ENCODE peak calls at places on chromosomes 3 and 15, in ten cellular contexts. D, E, Z, Y, V, A, G, R, Q and L are unnamed samples.

GRCh38 chr15:89898628-89899302 is 5.0 kb upstream of the AP3S2 start:
- DNase-seq in D (peak), E (peak), Z (peak), Y (no peak), V (peak), A (no peak), G (peak), R (no peak), Q (peak), L (no peak)

GRCh38 chr15:27214032-27214431 is 243.1 kb downstream of the GABRG3 start:
- DNase-seq in D (no peak), E (no peak), Z (no peak), Y (no peak), V (no peak), A (no peak), G (no peak), R (no peak), Q (no peak), L (no peak)

GRCh38 chr3:116777181-116777840 is 67.7 kb downstream of the TUSC7 start:
- DNase-seq in D (no peak), E (no peak), Z (no peak), Y (no peak), V (no peak), A (no peak), G (no peak), R (no peak), Q (no peak), L (no peak)

GRCh38 chr3:55467099-55467498 is 20.0 kb downstream of the WNT5A start:
- DNase-seq in D (no peak), E (no peak), Z (no peak), Y (no peak), V (no peak), A (no peak), G (no peak), R (no peak), Q (no peak), L (no peak)

GRCh38 chr15:99906793-99907192 is 173.6 kb upstream of the LYSMD4 start:
- DNase-seq in D (no peak), E (no peak), Z (no peak), Y (no peak), V (no peak), A (no peak), G (no peak), R (no peak), Q (no peak), L (no peak)

GRCh38 chr15:67784057-67784781 is 41.1 kb upstream of the SKOR1 start:
- DNase-seq in D (no peak), E (no peak), Z (peak), Y (no peak), V (no peak), A (no peak), G (no peak), R (no peak), Q (no peak), L (peak)

GRCh38 chr3:89113887-89114840 is 6.7 kb downstream of the EPHA3 start:
- DNase-seq in D (peak), E (peak), Z (peak), Y (peak), V (no peak), A (peak), G (no peak), R (peak), Q (peak), L (no peak)

GRCh38 chr15:70164910-70165791 is 67.4 kb upstream of the TLE3 start:
- DNase-seq in D (peak), E (peak), Z (no peak), Y (no peak), V (no peak), A (no peak), G (no peak), R (no peak), Q (peak), L (no peak)

GRCh38 chr15:39551476-39551875 is 29.4 kb upstream of the THBS1 start:
- DNase-seq in D (no peak), E (no peak), Z (no peak), Y (no peak), V (no peak), A (no peak), G (no peak), R (no peak), Q (no peak), L (no peak)

GRCh38 chr3:51622868-51623267 is 48.2 kb upstream of the TEX264 start:
- DNase-seq in D (no peak), E (peak), Z (no peak), Y (no peak), V (no peak), A (no peak), G (no peak), R (no peak), Q (no peak), L (no peak)

GRCh38 chr3:98821072-98821471 is 57.9 kb downstream of the ST3GAL6 start:
- DNase-seq in D (no peak), E (no peak), Z (no peak), Y (no peak), V (no peak), A (no peak), G (no peak), R (no peak), Q (no peak), L (no peak)

GRCh38 chr15:28456476-28457395 is 76.0 kb downstream of the GOLGA8G start:
- DNase-seq in D (no peak), E (no peak), Z (no peak), Y (peak), V (no peak), A (no peak), G (no peak), R (no peak), Q (no peak), L (peak)

GRCh38 chr15:43526261-43526930 is 9.0 kb downstream of the MAP1A start:
- DNase-seq in D (no peak), E (no peak), Z (no peak), Y (no peak), V (no peak), A (no peak), G (no peak), R (no peak), Q (no peak), L (no peak)

GRCh38 chr3:23865595-23866396 is 51.0 kb downstream of the NKIRAS1 start:
- DNase-seq in D (peak), E (no peak), Z (peak), Y (no peak), V (peak), A (no peak), G (peak), R (no peak), Q (no peak), L (peak)

GRCh38 chr15:28027714-28028076 is 71.4 kb downstream of the OCA2 start:
- DNase-seq in D (no peak), E (no peak), Z (no peak), Y (no peak), V (no peak), A (no peak), G (no peak), R (no peak), Q (no peak), L (no peak)

GRCh38 chr15:58957101-58957973 is 23.9 kb upstream of the SLTM start:
- DNase-seq in D (peak), E (peak), Z (peak), Y (no peak), V (peak), A (peak), G (no peak), R (peak), Q (peak), L (peak)

GRCh38 chr3:143060906-143061305 is 58.7 kb upstream of the CHST2 start:
- DNase-seq in D (no peak), E (no peak), Z (no peak), Y (no peak), V (no peak), A (no peak), G (no peak), R (no peak), Q (no peak), L (no peak)

GRCh38 chr3:32321095-32321835 is 70.4 kb upstream of the CMTM7 start:
- DNase-seq in D (no peak), E (no peak), Z (no peak), Y (no peak), V (no peak), A (no peak), G (no peak), R (no peak), Q (no peak), L (no peak)

GRCh38 chr3:71978150-71978721 is 193.3 kb upstream of the PROK2 start:
- DNase-seq in D (no peak), E (no peak), Z (no peak), Y (no peak), V (peak), A (no peak), G (no peak), R (no peak), Q (no peak), L (peak)

GRCh38 chr15:36996121-36996520 is 104.2 kb downstream of the MEIS2 start:
- DNase-seq in D (no peak), E (no peak), Z (no peak), Y (no peak), V (no peak), A (no peak), G (no peak), R (no peak), Q (no peak), L (no peak)

GRCh38 chr3:134365766-134366065 is 8.5 kb downstream of the AMOTL2 start:
- DNase-seq in D (no peak), E (no peak), Z (no peak), Y (no peak), V (no peak), A (no peak), G (no peak), R (no peak), Q (no peak), L (no peak)

GRCh38 chr3:38115645-38116427 is 21.1 kb downstream of the ACAA1 start:
- DNase-seq in D (no peak), E (no peak), Z (no peak), Y (no peak), V (no peak), A (peak), G (no peak), R (no peak), Q (peak), L (no peak)

GRCh38 chr15:70670680-70671079 is 92.7 kb downstream of the UACA start:
- DNase-seq in D (no peak), E (no peak), Z (no peak), Y (no peak), V (no peak), A (no peak), G (no peak), R (no peak), Q (no peak), L (no peak)

GRCh38 chr15:55457401-55458022 is 49.2 kb downstream of the PIERCE2 start:
- DNase-seq in D (no peak), E (no peak), Z (no peak), Y (no peak), V (no peak), A (no peak), G (no peak), R (no peak), Q (no peak), L (no peak)

GRCh38 chr3:57803647-57804081 is 47.6 kb downstream of the SLMAP start:
- DNase-seq in D (no peak), E (no peak), Z (peak), Y (no peak), V (no peak), A (peak), G (peak), R (peak), Q (peak), L (no peak)

GRCh38 chr3:117019082-117019713 is 309.6 kb downstream of the TUSC7 start:
- DNase-seq in D (peak), E (peak), Z (peak), Y (no peak), V (peak), A (peak), G (peak), R (peak), Q (peak), L (no peak)

GRCh38 chr3:29382399-29382798 is 101.5 kb downstream of the RBMS3 start:
- DNase-seq in D (no peak), E (no peak), Z (no peak), Y (no peak), V (no peak), A (no peak), G (no peak), R (no peak), Q (no peak), L (no peak)

GRCh38 chr3:126926684-126927404 is 56.1 kb upstream of the PLXNA1 start:
- DNase-seq in D (no peak), E (no peak), Z (no peak), Y (peak), V (no peak), A (peak), G (peak), R (peak), Q (no peak), L (no peak)

GRCh38 chr15:90160781-90161727 is 40.1 kb upstream of the SEMA4B start:
- DNase-seq in D (peak), E (peak), Z (peak), Y (no peak), V (no peak), A (no peak), G (no peak), R (peak), Q (peak), L (no peak)

GRCh38 chr15:92438471-92438870 is 44.8 kb downstream of the ST8SIA2 start:
- DNase-seq in D (no peak), E (no peak), Z (no peak), Y (no peak), V (no peak), A (no peak), G (no peak), R (no peak), Q (no peak), L (no peak)

GRCh38 chr3:20646425-20646824 is 460.4 kb upstream of the SGO1 start:
- DNase-seq in D (no peak), E (no peak), Z (no peak), Y (no peak), V (no peak), A (no peak), G (no peak), R (no peak), Q (no peak), L (no peak)

GRCh38 chr3:196948442-196949365 is 6.4 kb upstream of the NCBP2 start:
- DNase-seq in D (peak), E (no peak), Z (no peak), Y (no peak), V (no peak), A (no peak), G (no peak), R (no peak), Q (no peak), L (no peak)

GRCh38 chr15:101004500-101004899 is 85.3 kb downstream of the LRRK1 start:
- DNase-seq in D (no peak), E (no peak), Z (peak), Y (no peak), V (no peak), A (no peak), G (no peak), R (no peak), Q (no peak), L (no peak)

GRCh38 chr15:101001796-101002195 is 82.6 kb downstream of the LRRK1 start:
- DNase-seq in D (no peak), E (no peak), Z (peak), Y (no peak), V (no peak), A (no peak), G (no peak), R (no peak), Q (no peak), L (no peak)

GRCh38 chr15:101003076-101003475 is 83.9 kb downstream of the LRRK1 start:
- DNase-seq in D (no peak), E (no peak), Z (peak), Y (no peak), V (no peak), A (no peak), G (no peak), R (no peak), Q (no peak), L (no peak)

GRCh38 chr15:101004986-101005747 is 86.0 kb downstream of the LRRK1 start:
- DNase-seq in D (no peak), E (no peak), Z (peak), Y (no peak), V (no peak), A (no peak), G (no peak), R (no peak), Q (no peak), L (no peak)

DNA sequence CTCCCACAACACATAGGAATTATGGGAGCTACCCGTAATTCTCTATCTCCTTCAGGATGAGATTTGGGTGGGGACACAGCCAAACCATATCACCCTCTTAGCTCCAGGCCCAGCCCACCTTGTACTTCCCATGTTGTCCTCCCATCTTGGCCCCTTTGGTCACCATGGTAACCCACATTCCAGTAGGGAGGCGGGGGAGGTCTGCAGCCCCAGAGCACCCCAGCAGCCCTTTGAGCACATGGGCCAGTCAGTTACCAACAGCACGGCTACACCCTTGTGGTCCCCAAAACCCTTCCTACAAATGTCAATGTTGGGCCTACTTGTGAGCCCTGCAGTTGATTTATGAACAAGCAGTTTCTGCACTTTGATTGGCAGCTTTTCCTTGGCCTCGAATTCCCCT is 84.5 kb downstream of the LRRK1 start:
- DNase-seq in D (no peak), E (no peak), Z (peak), Y (no peak), V (no peak), A (no peak), G (no peak), R (no peak), Q (no peak), L (no peak)
- TF ChIP-seq POLR2A in D (no peak), E (no peak), Z (no peak), Y (no peak), V (no peak), A (no peak), G (no peak), R (no peak), Q (no peak), L (no peak)

GRCh38 chr3:136919799-136920580 is 37.8 kb upstream of the IL20RB start:
- DNase-seq in D (no peak), E (no peak), Z (no peak), Y (no peak), V (no peak), A (no peak), G (no peak), R (no peak), Q (no peak), L (no peak)
- TF ChIP-seq POLR2A in D (no peak), E (no peak), Z (no peak), Y (no peak), V (no peak), A (no peak), G (no peak), R (no peak), Q (no peak), L (no peak)

DNA sequence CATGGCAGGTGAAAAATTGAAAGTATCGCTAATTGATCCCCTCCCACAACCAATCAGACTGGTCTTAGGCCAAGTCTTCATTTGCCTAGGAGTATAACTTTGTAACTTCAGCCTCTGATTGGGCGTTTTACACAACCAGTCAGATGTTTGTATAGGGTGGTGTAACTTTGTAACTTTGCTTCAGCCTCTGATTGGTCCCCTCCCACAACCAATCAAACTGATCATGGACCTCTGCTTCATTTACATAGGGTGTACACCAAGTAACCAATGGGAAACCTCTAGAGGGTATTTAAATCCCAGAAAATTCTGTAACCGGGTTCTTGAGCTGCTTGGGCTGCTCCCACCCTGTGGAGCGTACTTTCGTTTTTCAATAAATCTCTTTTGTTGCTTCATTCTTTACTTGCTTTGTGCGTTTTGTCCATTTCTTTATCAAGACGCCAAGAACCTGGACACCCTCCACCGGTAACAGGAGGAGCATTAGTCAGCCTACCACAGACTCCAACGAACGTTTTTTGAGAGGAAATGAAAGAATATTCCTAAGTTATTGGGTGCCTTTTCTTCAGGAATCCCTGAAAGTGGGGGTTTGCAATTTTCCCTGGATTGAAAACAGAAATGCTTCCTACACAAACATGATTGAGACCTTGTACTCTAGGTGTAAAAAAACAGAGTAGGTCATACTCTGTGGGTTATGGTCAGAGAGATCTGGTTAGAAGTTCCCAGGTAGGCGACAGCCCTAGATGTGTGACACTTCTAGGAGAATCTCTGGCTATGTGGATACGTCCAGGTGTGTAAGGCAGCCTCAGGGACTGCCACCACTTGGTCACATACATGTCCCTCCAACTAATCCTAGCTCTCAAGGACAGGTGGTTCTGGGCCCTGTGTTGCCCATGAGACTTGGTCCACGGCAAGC is 5.5 kb upstream of the SACM1L start:
- DNase-seq in D (peak), E (no peak), Z (no peak), Y (no peak), V (no peak), A (no peak), G (no peak), R (no peak), Q (no peak), L (no peak)
- TF ChIP-seq POLR2A in D (no peak), E (no peak), Z (no peak), Y (no peak), V (no peak), A (no peak), G (no peak), R (no peak), Q (no peak), L (no peak)

GRCh38 chr15:101503296-101503599 is 13.7 kb upstream of the PCSK6 start:
- DNase-seq in D (no peak), E (no peak), Z (no peak), Y (no peak), V (no peak), A (no peak), G (no peak), R (no peak), Q (no peak), L (no peak)

GRCh38 chr15:101501703-101502373 is 12.3 kb upstream of the PCSK6 start:
- DNase-seq in D (peak), E (peak), Z (no peak), Y (no peak), V (peak), A (peak), G (peak), R (no peak), Q (no peak), L (peak)

GRCh38 chr15:101500865-101501551 is 11.5 kb upstream of the PCSK6 start:
- DNase-seq in D (no peak), E (no peak), Z (no peak), Y (no peak), V (no peak), A (no peak), G (no peak), R (no peak), Q (no peak), L (no peak)

GRCh38 chr15:101504373-101504772 is 14.9 kb upstream of the PCSK6 start:
- DNase-seq in D (no peak), E (no peak), Z (no peak), Y (no peak), V (no peak), A (no peak), G (no peak), R (no peak), Q (no peak), L (no peak)

GRCh38 chr15:101502572-101503295 is 13.2 kb upstream of the PCSK6 start:
- DNase-seq in D (no peak), E (no peak), Z (no peak), Y (no peak), V (no peak), A (no peak), G (no peak), R (no peak), Q (no peak), L (no peak)
- TF ChIP-seq POLR2A in D (no peak), E (no peak), Z (no peak), Y (no peak), V (no peak), A (no peak), G (no peak), R (no peak), Q (no peak), L (no peak)

DNA sequence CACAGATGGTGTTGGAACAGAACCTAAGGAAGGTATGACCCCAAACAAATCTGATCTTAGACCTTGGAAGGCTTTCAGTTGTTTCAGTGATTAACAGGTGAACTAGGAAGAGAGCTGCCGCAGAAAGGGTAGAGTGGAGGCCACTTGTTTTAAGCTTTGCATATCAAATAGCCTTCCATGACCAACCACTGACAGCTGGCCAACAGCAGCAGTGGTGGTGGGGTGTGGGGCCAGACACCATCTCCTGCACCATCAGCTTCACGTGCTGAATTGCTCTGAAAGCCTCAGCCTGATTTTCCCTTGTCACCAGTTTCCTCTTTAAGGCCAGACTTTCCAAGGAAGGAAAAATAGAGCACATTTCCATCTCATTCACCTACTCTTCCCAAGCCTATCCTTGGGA is 16.6 kb upstream of the OSBPL11 start:
- DNase-seq in D (no peak), E (no peak), Z (no peak), Y (no peak), V (no peak), A (no peak), G (no peak), R (no peak), Q (no peak), L (no peak)
- TF ChIP-seq POLR2A in D (no peak), E (no peak), Z (no peak), Y (no peak), V (no peak), A (no peak), G (no peak), R (no peak), Q (no peak), L (no peak)